ENCODE peak calls at places on chromosomes 4 and X, in six cellular contexts. B is endodermal cell; C is AG04450; R is CD8-positive, alpha-beta memory T cell; T is psoas muscle; Z is IMR-90. U is an unnamed sample.

GRCh38 chr4:140706665-140707064 is 49.5 kb downstream of the TBC1D9 start:
- DNase-seq in B (no peak), C (no peak), R (no peak), T (no peak), Z (no peak), U (no peak)

GRCh38 chrX:64205441-64205734 is at the start of gene AMER1:
- DNase-seq in B (no peak), C (no peak), R (no peak), T (no peak), Z (no peak), U (no peak)

GRCh38 chrX:53091354-53091753 is 2.6 kb upstream of the KANTR start:
- DNase-seq in B (no peak), C (no peak), R (no peak), T (no peak), Z (no peak), U (no peak)

GRCh38 chrX:118971552-118971951 is 2.9 kb upstream of the LONRF3 start:
- DNase-seq in B (peak), C (no peak), R (no peak), T (no peak), Z (no peak), U (no peak)

GRCh38 chr4:31328921-31329320 is 608.8 kb downstream of the PCDH7 start:
- DNase-seq in B (no peak), C (no peak), R (no peak), T (no peak), Z (no peak), U (peak)

GRCh38 chrX:136268051-136269048 is 17.1 kb upstream of the MAP7D3 start:
- DNase-seq in B (peak), C (no peak), R (peak), T (no peak), Z (peak), U (peak)

GRCh38 chr4:20883231-20883630 is 183.0 kb downstream of the PACRGL start:
- DNase-seq in B (no peak), C (no peak), R (no peak), T (no peak), Z (no peak), U (no peak)

GRCh38 chrX:153366878-153367538 is 33.1 kb downstream of the ZNF275 start:
- DNase-seq in B (no peak), C (no peak), R (no peak), T (no peak), Z (no peak), U (no peak)

DNA sequence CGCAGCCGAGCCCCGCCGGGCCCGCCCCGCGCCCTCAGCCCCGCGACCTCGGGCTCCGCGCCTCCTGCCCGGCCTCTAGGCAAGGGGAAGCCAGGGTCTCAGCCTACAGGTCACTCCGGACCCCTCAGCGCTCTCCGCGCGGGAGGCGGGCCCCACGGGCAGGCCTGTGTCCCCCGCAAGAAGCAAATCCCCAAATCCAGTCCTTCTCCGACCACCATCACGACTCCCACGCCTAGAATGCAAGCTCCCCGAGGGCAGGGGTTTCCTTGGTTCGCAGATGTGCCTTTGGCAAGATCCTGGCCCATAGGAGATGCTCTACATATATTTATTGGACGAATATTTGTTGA is 230 bp upstream of the CCDC149 start:
- DNase-seq in B (no peak), C (no peak), R (no peak), T (no peak), Z (no peak), U (no peak)
- H3K27ac ChIP-seq in B (no peak), C (peak), R (no peak), T (peak), Z (peak), U (peak)

GRCh38 chr4:177441803-177442622 is at the start of gene AGA:
- DNase-seq in B (peak), C (peak), R (peak), T (peak), Z (peak), U (peak)

GRCh38 chr4:177446571-177446970 is 4.3 kb upstream of the AGA start:
- DNase-seq in B (no peak), C (no peak), R (no peak), T (no peak), Z (no peak), U (no peak)

GRCh38 chr4:177442623-177443155 is 452 bp upstream of the AGA start:
- DNase-seq in B (no peak), C (no peak), R (no peak), T (no peak), Z (no peak), U (peak)

GRCh38 chr4:177447417-177448004 is 5.3 kb upstream of the AGA start:
- DNase-seq in B (no peak), C (no peak), R (no peak), T (no peak), Z (no peak), U (no peak)

DNA sequence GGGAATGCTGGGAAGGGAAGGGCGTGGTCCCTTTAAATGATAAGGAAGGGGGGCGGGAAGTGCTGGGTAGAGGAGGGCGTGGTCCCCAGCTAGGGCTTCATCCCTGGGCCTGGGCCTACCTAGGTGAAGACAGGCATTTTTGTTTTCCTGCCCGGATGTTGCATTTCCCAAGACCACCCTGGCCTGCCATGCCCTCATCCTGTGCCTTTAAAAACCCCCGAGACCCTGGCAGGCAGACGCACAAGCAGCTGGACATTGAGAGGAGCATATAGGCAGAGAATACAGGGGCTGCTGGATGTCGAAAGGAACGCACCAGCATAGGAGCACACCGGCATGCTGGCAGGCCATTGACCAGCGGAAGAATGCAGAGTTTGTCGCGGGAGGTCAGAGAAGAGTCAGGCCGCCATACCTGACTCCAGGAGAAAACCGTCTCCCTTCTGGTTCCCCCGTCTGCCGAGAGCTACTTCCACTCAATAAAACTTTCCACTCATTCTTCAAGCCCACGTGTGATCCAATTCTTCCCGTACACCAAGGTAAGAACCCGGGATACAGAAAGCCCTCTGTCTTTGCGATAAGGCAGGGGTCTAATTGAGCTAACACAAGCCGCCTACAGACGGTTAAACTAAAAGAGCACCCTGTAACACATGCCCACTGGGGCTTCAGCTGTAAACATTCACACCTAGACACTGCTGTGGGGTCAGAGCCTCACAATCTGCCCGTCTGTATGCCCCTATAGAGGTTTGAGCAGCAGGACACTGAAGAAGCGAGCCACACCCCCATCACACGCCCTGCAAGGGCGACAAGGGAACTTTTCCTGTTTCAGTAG is 2.9 kb upstream of the AGA start:
- DNase-seq in B (peak), C (no peak), R (no peak), T (no peak), Z (no peak), U (no peak)
- H3K4me3 ChIP-seq in B (no peak), C (peak), R (no peak), T (no peak), Z (no peak), U (no peak)

DNA sequence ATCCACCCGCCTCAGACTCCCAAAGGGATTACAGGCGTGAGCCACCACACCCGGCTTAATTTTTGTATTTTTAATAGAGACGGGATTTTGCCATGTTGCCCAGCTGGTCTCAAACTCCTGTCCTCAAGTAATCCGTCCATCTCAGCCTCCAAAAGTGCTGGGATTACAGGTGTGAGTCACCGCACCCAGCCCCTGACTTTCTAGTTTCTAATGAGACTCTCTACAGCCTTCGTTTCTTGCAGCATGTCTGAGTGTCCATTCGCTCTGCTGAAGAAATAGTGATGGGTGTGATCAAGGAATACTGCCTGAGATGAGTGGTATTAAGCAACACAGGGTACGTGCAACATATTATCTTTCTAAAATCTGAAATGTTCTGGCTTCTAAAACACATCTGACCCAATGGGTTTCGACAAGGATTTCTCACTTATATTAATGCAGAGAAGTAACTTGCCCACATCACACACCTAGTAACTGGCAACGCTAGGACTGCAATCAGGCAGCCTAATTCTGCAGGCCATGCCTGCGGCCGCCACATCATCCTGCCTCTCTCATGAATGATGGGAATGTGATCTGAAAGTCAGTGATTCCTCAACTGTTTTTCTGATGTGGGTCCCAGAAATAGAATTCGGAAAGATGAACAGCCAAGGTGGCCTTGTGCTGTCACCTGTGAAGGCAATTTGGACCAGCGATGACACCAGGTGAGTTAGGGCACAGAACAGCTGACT is 74.3 kb downstream of the RBM47 start:
- DNase-seq in B (no peak), C (no peak), R (no peak), T (no peak), Z (no peak), U (no peak)
- H3K27ac ChIP-seq in B (no peak), C (no peak), R (no peak), T (no peak), Z (no peak), U (no peak)

DNA sequence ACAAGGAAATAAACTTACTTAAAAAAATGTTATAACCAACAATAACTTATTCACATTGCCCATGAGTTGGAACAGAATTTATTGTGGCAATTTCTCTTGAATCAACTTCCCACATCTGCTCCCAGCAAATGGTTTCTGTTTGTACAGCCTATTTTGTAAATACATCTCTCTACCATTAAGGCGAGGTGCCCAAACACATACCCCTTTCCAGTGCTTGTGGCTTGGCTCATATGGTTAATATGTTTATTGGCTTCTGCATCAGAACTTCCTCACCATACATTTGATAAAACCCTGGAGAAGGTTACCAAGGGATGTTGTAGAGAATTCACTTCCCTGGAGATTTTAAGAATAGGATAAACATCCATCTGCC is 207.1 kb downstream of the SOWAHB start:
- DNase-seq in B (no peak), C (no peak), R (no peak), T (no peak), Z (peak), U (no peak)
- H3K4me3 ChIP-seq in B (peak), C (peak), R (no peak), T (no peak), Z (peak), U (peak)

DNA sequence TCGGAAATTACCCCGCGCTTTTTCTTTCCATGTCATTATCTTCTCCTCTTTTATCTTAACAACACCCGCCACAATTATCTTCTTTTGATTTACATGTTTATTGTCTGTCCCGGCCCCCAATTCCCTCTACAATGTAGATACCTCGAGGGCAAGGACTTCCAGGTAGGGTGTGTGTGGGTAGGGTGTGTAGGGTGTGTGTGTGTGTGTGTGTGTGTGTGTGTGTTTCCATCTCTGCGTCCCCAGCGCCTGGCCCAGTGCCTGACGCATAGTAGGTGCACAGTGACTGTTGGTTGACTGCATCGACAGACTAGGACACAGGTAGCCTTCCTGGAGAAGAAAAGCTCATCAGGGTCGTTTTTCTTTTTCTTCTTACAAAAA is 103.1 kb downstream of the UCHL1 start:
- DNase-seq in B (no peak), C (no peak), R (no peak), T (no peak), Z (no peak), U (no peak)
- H3K27ac ChIP-seq in B (no peak), C (no peak), R (no peak), T (peak), Z (no peak), U (no peak)

DNA sequence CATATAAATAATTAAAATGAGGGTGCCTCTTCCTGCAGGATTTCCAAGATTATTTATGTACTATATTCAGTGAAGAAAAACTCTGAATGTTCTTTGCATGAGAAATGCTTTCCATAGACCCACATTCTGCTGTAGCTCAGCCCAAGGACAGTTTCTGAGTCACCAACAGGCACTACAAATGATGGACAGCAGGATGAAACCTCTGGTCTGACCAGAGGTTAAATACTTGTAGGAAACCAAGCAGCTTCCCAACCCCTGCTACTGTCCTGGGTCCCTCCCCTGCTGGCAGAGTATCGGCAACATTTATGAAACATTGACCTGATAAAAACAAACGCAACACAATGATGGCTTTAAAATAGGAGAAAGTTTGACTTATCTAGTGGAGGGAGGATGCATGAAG is 73.1 kb downstream of the CXXC4 start:
- DNase-seq in B (peak), C (no peak), R (no peak), T (no peak), Z (no peak), U (peak)
- H3K4me3 ChIP-seq in B (no peak), C (no peak), R (no peak), T (no peak), Z (no peak), U (no peak)